ENCODE peak calls at places on chromosomes 3 and 15, in seven cellular contexts. W is heart left ventricle, T is WTC11, F is mesothelial cell of epicardium, K is AG04449, Z is IMR-90, I is B cell. B is an unnamed sample.

GRCh38 chr3:28476194-28476593 is 127.6 kb upstream of the AZI2 start:
- DNase-seq in W (no peak), T (no peak), F (no peak), K (peak), Z (peak), I (no peak), B (no peak)

GRCh38 chr15:47792231-47792630 is 74.9 kb downstream of the SEMA6D start:
- DNase-seq in W (no peak), T (no peak), F (no peak), K (no peak), Z (no peak), I (no peak), B (no peak)

GRCh38 chr15:73386238-73386637 is 17.5 kb upstream of the HCN4 start:
- DNase-seq in W (no peak), T (no peak), F (no peak), K (no peak), Z (no peak), I (no peak), B (no peak)

GRCh38 chr3:123385981-123386380 is 62.9 kb downstream of the ADCY5 start:
- DNase-seq in W (peak), T (no peak), F (no peak), K (no peak), Z (peak), I (no peak), B (no peak)

GRCh38 chr3:141093971-141094401 is 42.8 kb downstream of the SPSB4 start:
- DNase-seq in W (peak), T (no peak), F (no peak), K (no peak), Z (no peak), I (no peak), B (no peak)

GRCh38 chr3:178795349-178795748 is 259.1 kb downstream of the KCNMB2 start:
- DNase-seq in W (no peak), T (peak), F (no peak), K (no peak), Z (no peak), I (no peak), B (no peak)

GRCh38 chr3:16048435-16049318 is 125.8 kb upstream of the GALNT15 start:
- DNase-seq in W (peak), T (peak), F (no peak), K (no peak), Z (peak), I (peak), B (no peak)

GRCh38 chr3:172287811-172288477 is 160.3 kb downstream of the GHSR start:
- DNase-seq in W (no peak), T (no peak), F (no peak), K (no peak), Z (no peak), I (no peak), B (no peak)

GRCh38 chr3:107235923-107236315 is 141.3 kb upstream of the CCDC54 start:
- DNase-seq in W (peak), T (no peak), F (no peak), K (peak), Z (peak), I (peak), B (no peak)

GRCh38 chr15:68450192-68450591 is 18.2 kb upstream of the ITGA11 start:
- DNase-seq in W (no peak), T (no peak), F (no peak), K (no peak), Z (no peak), I (no peak), B (no peak)

GRCh38 chr15:71792521-71792920 is 17.8 kb upstream of the NR2E3 start:
- DNase-seq in W (no peak), T (no peak), F (no peak), K (peak), Z (peak), I (no peak), B (no peak)

GRCh38 chr3:115836944-115837343 is 213.6 kb downstream of the GAP43 start:
- DNase-seq in W (no peak), T (no peak), F (no peak), K (no peak), Z (peak), I (no peak), B (no peak)

GRCh38 chr3:38907426-38907825 is 91.4 kb upstream of the SCN10A start:
- DNase-seq in W (no peak), T (no peak), F (no peak), K (no peak), Z (peak), I (no peak), B (no peak)

GRCh38 chr3:63961891-63962290 is 49.7 kb upstream of the SCAANT1 start:
- DNase-seq in W (no peak), T (no peak), F (no peak), K (no peak), Z (peak), I (peak), B (no peak)

GRCh38 chr15:42800731-42801474 is 64.0 kb upstream of the CDAN1 start:
- DNase-seq in W (no peak), T (peak), F (no peak), K (no peak), Z (no peak), I (no peak), B (no peak)
- TF ChIP-seq CTCF in W (no peak), T (no peak), F (no peak), K (no peak), Z (no peak), I (no peak), B (no peak)

DNA sequence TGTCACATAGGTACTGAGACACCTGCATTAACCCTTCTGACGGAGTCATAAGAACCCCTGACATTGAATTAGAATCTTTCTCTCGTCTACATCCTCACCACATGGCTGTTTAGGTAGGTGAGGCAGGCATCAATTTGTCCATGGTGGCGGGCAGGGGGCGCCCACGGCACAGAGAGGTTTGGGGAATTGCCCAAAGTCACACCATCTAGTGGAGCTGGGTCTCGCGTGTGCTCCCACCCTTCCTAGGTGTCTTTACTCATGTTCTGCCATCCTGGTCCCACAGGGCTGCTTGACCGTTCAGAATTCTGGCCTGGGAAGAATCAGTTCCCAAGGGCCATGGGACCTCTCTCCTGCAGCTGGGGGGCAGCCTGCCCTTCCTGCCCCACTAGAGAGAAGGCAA is 14.7 kb upstream of the DLL4 start:
- DNase-seq in W (no peak), T (no peak), F (no peak), K (no peak), Z (no peak), I (no peak), B (no peak)
- TF ChIP-seq CTCF in W (no peak), T (no peak), F (no peak), K (no peak), Z (peak), I (no peak), B (no peak)

DNA sequence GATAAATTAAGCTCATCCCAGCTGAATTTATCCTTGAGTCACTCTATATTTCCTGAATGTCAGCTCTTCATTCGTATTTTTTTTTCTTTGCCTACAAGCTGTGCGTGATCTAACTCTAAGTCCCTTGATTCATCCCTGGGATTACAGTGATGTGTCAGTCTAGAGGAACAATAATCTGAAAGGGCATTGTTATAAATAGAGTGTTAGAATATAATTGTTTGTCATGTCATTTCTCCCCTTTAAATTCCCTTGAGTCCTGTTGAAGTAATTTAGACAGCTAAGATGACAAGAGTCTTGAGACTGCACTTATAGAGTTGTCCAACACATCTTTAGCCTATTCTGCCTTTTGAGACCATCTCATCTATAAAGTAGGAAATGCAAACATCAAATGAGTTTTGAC is 621.8 kb downstream of the ZIC1 start:
- DNase-seq in W (no peak), T (no peak), F (no peak), K (no peak), Z (no peak), I (no peak), B (no peak)
- TF ChIP-seq CTCF in W (no peak), T (no peak), F (no peak), K (no peak), Z (no peak), I (no peak), B (no peak)

GRCh38 chr15:66386204-66387123 is at the start of gene MAP2K1:
- DNase-seq in W (peak), T (peak), F (peak), K (peak), Z (peak), I (peak), B (peak)

GRCh38 chr15:66389098-66389858 is 2.6 kb downstream of the MAP2K1 start:
- DNase-seq in W (no peak), T (no peak), F (no peak), K (no peak), Z (no peak), I (no peak), B (no peak)

GRCh38 chr15:66388057-66388363 is 1.3 kb downstream of the MAP2K1 start:
- DNase-seq in W (no peak), T (no peak), F (no peak), K (no peak), Z (no peak), I (no peak), B (no peak)

GRCh38 chr15:66388576-66388975 is 1.9 kb downstream of the MAP2K1 start:
- DNase-seq in W (no peak), T (no peak), F (no peak), K (no peak), Z (no peak), I (no peak), B (no peak)

GRCh38 chr15:66387176-66388056 is 704 bp downstream of the MAP2K1 start:
- DNase-seq in W (peak), T (peak), F (peak), K (peak), Z (peak), I (peak), B (peak)
- TF ChIP-seq CTCF in W (peak), T (no peak), F (no peak), K (peak), Z (peak), I (no peak), B (no peak)

GRCh38 chr3:4571690-4572334 is 78.7 kb downstream of the ITPR1 start:
- DNase-seq in W (no peak), T (no peak), F (no peak), K (no peak), Z (no peak), I (no peak), B (no peak)
- TF ChIP-seq CTCF in W (no peak), T (no peak), F (no peak), K (no peak), Z (no peak), I (peak), B (no peak)

GRCh38 chr3:65402597-65402996 is 636.1 kb downstream of the MAGI1 start:
- DNase-seq in W (no peak), T (no peak), F (no peak), K (peak), Z (peak), I (no peak), B (peak)
- TF ChIP-seq CTCF in W (no peak), T (no peak), F (no peak), K (no peak), Z (peak), I (no peak), B (no peak)

DNA sequence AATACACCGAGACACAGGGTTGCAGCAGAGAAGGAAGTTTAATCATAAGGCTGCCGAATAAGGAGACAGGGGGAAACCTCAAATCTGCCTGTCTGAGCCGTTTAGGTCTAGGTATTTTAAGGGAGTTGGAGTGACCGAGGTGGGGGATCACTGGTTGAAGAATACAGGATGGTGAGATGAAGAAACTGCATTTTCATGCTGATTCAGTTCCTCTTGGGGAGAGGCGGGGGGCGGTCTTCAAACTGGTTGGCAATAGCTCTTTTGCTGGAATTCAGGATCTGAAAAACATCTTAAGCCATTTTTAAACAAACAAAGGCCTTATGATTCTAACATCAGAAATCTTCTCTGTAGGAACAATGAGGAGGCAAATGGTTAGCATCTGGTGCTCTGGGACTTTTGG is 699.5 kb upstream of the CFAP20DC start:
- DNase-seq in W (no peak), T (no peak), F (no peak), K (no peak), Z (peak), I (no peak), B (no peak)
- TF ChIP-seq CTCF in W (no peak), T (no peak), F (no peak), K (no peak), Z (no peak), I (no peak), B (no peak)

DNA sequence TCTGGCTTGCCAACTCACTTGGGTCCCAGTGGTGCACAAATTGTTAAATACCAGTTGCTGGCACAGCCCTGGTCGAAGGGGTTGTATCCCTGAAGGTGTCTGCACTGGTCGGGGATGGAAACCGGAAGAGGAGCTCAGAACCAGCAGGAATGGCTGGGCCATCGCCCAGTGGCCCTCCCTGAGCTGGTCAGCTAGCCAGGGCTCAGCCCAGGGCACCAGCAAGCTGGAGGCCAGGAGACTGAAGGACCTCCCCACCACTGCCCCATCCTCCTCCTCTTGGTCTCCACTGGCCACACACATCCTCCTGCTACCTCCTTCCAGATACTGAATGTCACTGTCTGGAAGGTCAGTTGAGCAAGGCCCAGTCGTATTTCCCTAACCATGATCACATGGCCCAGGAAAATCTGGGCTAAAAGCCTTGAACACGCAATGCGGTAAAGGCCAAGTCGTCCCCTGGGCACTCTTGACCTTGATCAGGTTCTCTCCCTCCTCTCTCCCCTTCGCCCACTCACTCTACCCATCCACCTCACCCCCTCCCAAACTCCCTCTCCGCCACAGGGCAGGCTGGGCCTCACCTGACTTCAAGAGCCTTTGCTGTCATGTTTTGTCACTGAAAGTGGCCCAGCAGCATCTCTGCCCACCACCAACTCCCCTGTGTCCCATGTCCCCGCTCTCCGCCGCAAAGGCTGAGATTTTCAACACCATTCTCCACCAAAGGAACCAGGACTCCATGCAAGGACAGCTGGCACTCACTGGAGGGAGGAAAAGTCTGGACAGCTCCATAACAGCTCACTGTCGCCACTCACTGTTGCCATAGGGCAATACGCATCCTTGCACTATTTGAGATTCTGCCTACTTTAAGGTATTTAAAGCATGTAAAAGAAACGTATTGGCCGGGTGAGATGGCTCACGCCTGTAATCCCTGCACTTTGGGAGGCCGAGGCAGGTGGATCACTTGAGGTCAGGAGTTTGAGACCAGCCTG is 12.1 kb downstream of the ZDHHC19 start:
- DNase-seq in W (no peak), T (no peak), F (no peak), K (no peak), Z (no peak), I (no peak), B (no peak)
- TF ChIP-seq CTCF in W (no peak), T (no peak), F (no peak), K (peak), Z (peak), I (no peak), B (no peak)